ENCODE peak calls at places on chromosomes 6 and 20, in ten cellular contexts. E, T, P, W, A, L, U, O, Y and D are unnamed samples.

GRCh38 chr20:23039136-23039875 is 4.2 kb downstream of the SSTR4 start:
- DNase-seq in E (no peak), T (no peak), P (no peak), W (no peak), A (no peak), L (no peak), U (no peak), O (no peak), Y (no peak), D (no peak)

GRCh38 chr20:23692725-23693124 is 3.9 kb upstream of the CST4 start:
- DNase-seq in E (no peak), T (no peak), P (no peak), W (no peak), A (no peak), L (no peak), U (no peak), O (no peak), Y (no peak), D (no peak)

GRCh38 chr20:53100476-53100911 is 128.3 kb downstream of the TSHZ2 start:
- DNase-seq in E (no peak), T (no peak), P (no peak), W (no peak), A (no peak), L (no peak), U (no peak), O (no peak), Y (peak), D (no peak)

GRCh38 chr6:63347599-63347998 is 27.8 kb upstream of the LGSN start:
- DNase-seq in E (no peak), T (no peak), P (no peak), W (peak), A (no peak), L (peak), U (no peak), O (no peak), Y (no peak), D (peak)

GRCh38 chr6:127518710-127519468 is at the start of gene MTCL3:
- DNase-seq in E (no peak), T (no peak), P (no peak), W (peak), A (no peak), L (peak), U (peak), O (no peak), Y (no peak), D (peak)

GRCh38 chr6:149467265-149467664 is 17.5 kb downstream of the ZC3H12D start:
- DNase-seq in E (no peak), T (no peak), P (no peak), W (no peak), A (no peak), L (no peak), U (no peak), O (no peak), Y (no peak), D (no peak)

GRCh38 chr20:48523191-48523757 is 304.5 kb downstream of the PREX1 start:
- DNase-seq in E (no peak), T (no peak), P (no peak), W (peak), A (no peak), L (peak), U (no peak), O (no peak), Y (peak), D (peak)

GRCh38 chr6:32819729-32820128 is 2.9 kb upstream of the HLA-DOB start:
- DNase-seq in E (no peak), T (no peak), P (no peak), W (no peak), A (no peak), L (no peak), U (no peak), O (no peak), Y (no peak), D (peak)

GRCh38 chr20:32191873-32192272 is 15.7 kb downstream of the PLAGL2 start:
- DNase-seq in E (no peak), T (no peak), P (no peak), W (no peak), A (no peak), L (no peak), U (no peak), O (no peak), Y (no peak), D (no peak)

GRCh38 chr6:159982726-159983506 is 14.0 kb downstream of the IGF2R start:
- DNase-seq in E (no peak), T (no peak), P (no peak), W (no peak), A (no peak), L (no peak), U (no peak), O (no peak), Y (no peak), D (no peak)

GRCh38 chr6:159983641-159984080 is 14.8 kb downstream of the IGF2R start:
- DNase-seq in E (no peak), T (no peak), P (no peak), W (no peak), A (no peak), L (no peak), U (no peak), O (no peak), Y (no peak), D (peak)

GRCh38 chr6:159985296-159985940 is 16.5 kb downstream of the IGF2R start:
- DNase-seq in E (no peak), T (no peak), P (no peak), W (no peak), A (no peak), L (no peak), U (peak), O (no peak), Y (no peak), D (no peak)

GRCh38 chr6:159981591-159982245 is 12.8 kb downstream of the IGF2R start:
- DNase-seq in E (peak), T (peak), P (no peak), W (no peak), A (peak), L (no peak), U (peak), O (no peak), Y (no peak), D (peak)

DNA sequence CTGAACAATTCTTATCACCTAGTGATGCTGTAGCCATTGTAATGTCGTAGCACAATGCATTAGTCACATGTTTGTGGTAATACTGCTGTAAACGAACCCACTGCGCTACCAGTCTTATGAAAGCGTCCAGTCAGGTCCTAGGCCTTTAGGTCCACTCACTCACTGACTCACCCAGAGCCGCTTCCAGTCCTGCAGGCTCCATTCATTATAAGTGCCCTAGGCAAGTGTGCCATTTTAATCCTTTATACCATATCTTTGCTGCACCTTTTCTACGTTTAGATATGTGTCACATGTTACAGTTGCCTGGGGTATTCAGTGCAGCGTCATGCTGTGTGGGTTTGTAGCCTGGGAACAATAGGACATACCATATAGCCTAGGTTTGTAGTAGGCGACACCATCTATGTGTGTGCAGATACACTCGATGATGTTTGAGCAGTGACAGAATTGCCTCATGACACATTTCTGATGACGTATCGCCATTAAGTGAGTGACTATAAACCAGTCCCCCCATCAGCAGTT is 15.4 kb downstream of the IGF2R start:
- DNase-seq in E (no peak), T (peak), P (no peak), W (no peak), A (no peak), L (no peak), U (no peak), O (no peak), Y (no peak), D (peak)
- H3K4me3 ChIP-seq in E (no peak), T (no peak), P (no peak), W (no peak), A (no peak), L (no peak), U (no peak), O (no peak), Y (no peak), D (no peak)

DNA sequence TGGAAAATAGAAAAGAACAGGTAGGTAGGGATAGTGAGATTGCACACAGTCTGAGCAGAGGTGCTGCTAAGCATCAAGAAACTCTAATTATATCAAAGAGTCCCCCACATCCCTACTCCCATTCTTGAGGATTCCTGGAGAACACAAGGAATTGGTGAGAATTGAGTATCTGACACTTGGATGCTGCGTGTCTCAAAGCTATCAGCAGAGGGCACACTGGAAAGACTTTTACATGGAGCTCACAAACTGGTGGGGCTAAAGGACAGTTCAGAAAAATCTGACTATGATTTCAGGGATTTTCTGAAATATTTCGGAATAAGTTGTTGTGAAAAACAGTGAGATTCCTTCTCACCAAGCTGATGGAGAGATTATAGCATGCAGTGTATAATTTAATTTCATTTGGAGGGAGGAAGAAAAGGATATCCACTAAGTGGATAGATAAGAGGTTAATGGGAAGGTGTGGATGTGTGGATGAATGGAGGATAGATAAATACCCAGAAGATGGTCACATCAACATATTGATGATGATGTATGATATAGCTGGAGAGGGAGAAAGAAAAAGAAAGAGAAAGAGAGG is 215.4 kb upstream of the DEFB112 start:
- DNase-seq in E (no peak), T (no peak), P (no peak), W (peak), A (no peak), L (no peak), U (no peak), O (no peak), Y (peak), D (peak)
- TF ChIP-seq CTCF in E (no peak), T (no peak), P (no peak), W (peak), A (no peak), L (no peak), U (no peak), O (no peak), Y (no peak), D (peak)

GRCh38 chr6:12841619-12842018 is 125.1 kb downstream of the PHACTR1 start:
- DNase-seq in E (no peak), T (no peak), P (no peak), W (no peak), A (no peak), L (no peak), U (no peak), O (no peak), Y (no peak), D (no peak)
- H3K27ac ChIP-seq in E (no peak), T (no peak), P (no peak), W (no peak), A (no peak), L (no peak), U (no peak), O (no peak), Y (no peak), D (no peak)

GRCh38 chr6:129491436-129491835 is 218.5 kb downstream of the ARHGAP18 start:
- DNase-seq in E (no peak), T (no peak), P (no peak), W (no peak), A (no peak), L (peak), U (no peak), O (no peak), Y (no peak), D (peak)
- H3K4me3 ChIP-seq in E (no peak), T (no peak), P (no peak), W (no peak), A (no peak), L (no peak), U (no peak), O (no peak), Y (no peak), D (no peak)

GRCh38 chr20:58494923-58495622 is 20.1 kb downstream of the APCDD1L start:
- DNase-seq in E (no peak), T (no peak), P (no peak), W (no peak), A (no peak), L (no peak), U (no peak), O (no peak), Y (no peak), D (no peak)
- TF ChIP-seq CTCF in E (no peak), T (no peak), P (no peak), W (no peak), A (no peak), L (no peak), U (no peak), O (no peak), Y (no peak), D (no peak)

GRCh38 chr20:17612975-17613327 is 43.1 kb downstream of the DSTN start:
- DNase-seq in E (no peak), T (no peak), P (peak), W (peak), A (no peak), L (no peak), U (no peak), O (no peak), Y (no peak), D (no peak)

GRCh38 chr20:17612287-17612974 is 42.6 kb downstream of the DSTN start:
- DNase-seq in E (peak), T (no peak), P (no peak), W (no peak), A (no peak), L (no peak), U (no peak), O (no peak), Y (no peak), D (peak)

GRCh38 chr20:17614176-17614811 is 44.4 kb downstream of the DSTN start:
- DNase-seq in E (peak), T (peak), P (peak), W (peak), A (peak), L (no peak), U (peak), O (no peak), Y (peak), D (no peak)

GRCh38 chr20:17614812-17615644 is 45.2 kb downstream of the DSTN start:
- DNase-seq in E (peak), T (no peak), P (peak), W (no peak), A (no peak), L (no peak), U (no peak), O (no peak), Y (no peak), D (no peak)

DNA sequence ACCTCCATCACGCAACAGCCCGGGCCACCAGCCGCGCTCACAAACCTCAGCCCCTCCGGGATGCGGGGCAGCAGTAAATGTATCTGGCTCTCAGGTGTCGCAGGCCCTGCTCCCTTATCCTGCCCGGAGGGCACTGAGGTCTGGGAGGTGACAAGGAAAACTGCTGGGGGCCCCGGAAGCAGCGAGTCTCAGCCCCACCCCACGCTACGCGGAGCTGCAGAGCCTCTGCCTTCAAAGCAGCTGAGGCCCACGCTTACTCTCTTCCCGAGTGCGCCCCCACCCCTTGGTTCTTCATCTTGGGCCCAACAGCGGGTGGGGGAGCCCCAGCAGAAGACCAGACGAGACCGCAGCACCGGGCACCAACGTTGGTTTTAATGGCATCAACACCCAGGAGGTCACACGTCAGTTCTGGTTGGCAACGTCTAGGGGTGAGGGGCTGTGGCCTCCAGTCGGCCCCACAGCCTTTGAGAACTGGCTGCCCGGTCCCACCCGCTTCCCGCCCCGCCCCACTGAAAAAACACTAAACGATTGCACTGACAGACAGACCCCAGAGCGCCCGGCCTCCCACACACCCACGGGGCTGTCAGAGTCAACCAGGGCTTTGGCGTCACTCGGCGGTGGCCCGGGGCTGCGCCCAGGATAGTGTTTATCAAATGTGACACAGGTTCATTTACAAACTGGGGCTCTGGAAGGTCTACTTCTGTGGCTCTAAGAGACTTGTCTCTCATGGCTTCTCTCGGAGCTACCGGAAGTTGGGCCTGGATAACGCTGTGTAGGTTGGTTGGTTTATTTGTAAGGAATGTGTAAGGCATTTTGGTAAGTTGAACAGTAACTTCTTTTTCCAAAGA is 43.7 kb downstream of the DSTN start:
- DNase-seq in E (peak), T (no peak), P (peak), W (peak), A (no peak), L (no peak), U (no peak), O (no peak), Y (no peak), D (no peak)
- H3K27ac ChIP-seq in E (peak), T (peak), P (peak), W (peak), A (no peak), L (no peak), U (peak), O (peak), Y (peak), D (peak)

GRCh38 chr6:90322976-90323474 is 26.4 kb upstream of the BACH2 start:
- DNase-seq in E (no peak), T (no peak), P (no peak), W (no peak), A (no peak), L (no peak), U (no peak), O (no peak), Y (no peak), D (no peak)

GRCh38 chr6:90329397-90330077 is 32.9 kb upstream of the BACH2 start:
- DNase-seq in E (no peak), T (no peak), P (no peak), W (no peak), A (no peak), L (no peak), U (no peak), O (no peak), Y (peak), D (no peak)

GRCh38 chr6:90326404-90327057 is 29.9 kb upstream of the BACH2 start:
- DNase-seq in E (no peak), T (no peak), P (no peak), W (no peak), A (no peak), L (no peak), U (no peak), O (no peak), Y (no peak), D (no peak)

GRCh38 chr6:90333928-90334327 is 37.3 kb upstream of the BACH2 start:
- DNase-seq in E (no peak), T (no peak), P (no peak), W (no peak), A (no peak), L (no peak), U (no peak), O (no peak), Y (no peak), D (no peak)

GRCh38 chr6:90328004-90328403 is 31.4 kb upstream of the BACH2 start:
- DNase-seq in E (no peak), T (no peak), P (no peak), W (no peak), A (no peak), L (no peak), U (no peak), O (no peak), Y (no peak), D (no peak)
- H3K4me3 ChIP-seq in E (no peak), T (no peak), P (no peak), W (no peak), A (no peak), L (no peak), U (no peak), O (no peak), Y (no peak), D (no peak)

DNA sequence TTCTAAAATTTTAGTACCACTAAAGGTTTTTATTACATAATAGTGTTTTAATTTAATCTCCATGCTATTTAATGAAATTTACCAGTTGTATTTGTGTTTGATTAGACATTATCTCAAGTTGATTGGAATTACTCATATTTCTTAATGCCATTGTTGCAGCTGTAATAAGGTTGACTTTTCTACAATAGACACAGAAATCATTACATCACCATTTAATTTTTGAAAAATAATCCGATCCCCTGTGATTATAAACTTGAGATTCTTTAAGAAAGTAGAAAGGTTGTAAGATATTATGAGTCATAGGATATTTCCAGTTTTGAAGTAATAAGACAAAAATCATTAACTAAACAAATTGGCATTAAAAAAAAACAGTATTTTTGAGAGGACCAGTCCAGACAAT is 161.4 kb downstream of the PRL start:
- DNase-seq in E (no peak), T (no peak), P (no peak), W (no peak), A (no peak), L (no peak), U (no peak), O (no peak), Y (no peak), D (no peak)
- TF ChIP-seq CTCF in E (no peak), T (no peak), P (no peak), W (no peak), A (no peak), L (no peak), U (no peak), O (no peak), Y (no peak), D (no peak)

GRCh38 chr20:43631598-43631997 is 35.3 kb upstream of the MYBL2 start:
- DNase-seq in E (no peak), T (no peak), P (no peak), W (no peak), A (no peak), L (no peak), U (no peak), O (no peak), Y (no peak), D (no peak)

GRCh38 chr20:43636429-43636828 is 30.5 kb upstream of the MYBL2 start:
- DNase-seq in E (no peak), T (no peak), P (no peak), W (no peak), A (no peak), L (no peak), U (no peak), O (no peak), Y (no peak), D (no peak)
- H3K27ac ChIP-seq in E (no peak), T (no peak), P (no peak), W (no peak), A (no peak), L (no peak), U (no peak), O (no peak), Y (no peak), D (no peak)

GRCh38 chr6:8435845-8436168 is 462 bp upstream of the SLC35B3 start:
- DNase-seq in E (no peak), T (no peak), P (no peak), W (no peak), A (no peak), L (peak), U (no peak), O (no peak), Y (no peak), D (no peak)
- H3K4me3 ChIP-seq in E (peak), T (peak), P (peak), W (peak), A (peak), L (peak), U (peak), O (peak), Y (peak), D (peak)